ENCODE peak calls at places on chromosome 4, in four cellular contexts. B is transverse colon, D is NCI-H2171, I is AG04450. S is an unnamed sample.

GRCh38 chr4:125486354-125486753 is 171.6 kb downstream of the FAT4 start:
- DNase-seq in B (no peak), I (no peak), D (no peak), S (no peak)

GRCh38 chr4:82989567-82990429 is 20.8 kb downstream of the LIN54 start:
- DNase-seq in B (no peak), I (no peak), D (no peak), S (no peak)

GRCh38 chr4:2220016-2220620 is 21.8 kb downstream of the HAUS3 start:
- DNase-seq in D (peak), I (peak), B (peak), S (no peak)

GRCh38 chr4:185587444-185588161 is 52.3 kb upstream of the PDLIM3 start:
- DNase-seq in I (no peak), B (peak), D (no peak), S (no peak)

GRCh38 chr4:114015444-114015899 is 36.0 kb upstream of the ARSJ start:
- DNase-seq in B (no peak), D (no peak), I (peak), S (peak)

GRCh38 chr4:112881842-112882241 is 167.6 kb upstream of the ANK2 start:
- DNase-seq in D (peak), B (no peak), I (no peak), S (no peak)

GRCh38 chr4:988726-989721 is 2.2 kb downstream of the IDUA start:
- DNase-seq in D (peak), B (no peak), I (no peak), S (no peak)

GRCh38 chr4:113759696-113760093 is 1.8 kb downstream of the CAMK2D start:
- DNase-seq in I (no peak), D (no peak), B (no peak), S (no peak)

GRCh38 chr4:127618427-127618826 is 14.3 kb upstream of the INTU start:
- DNase-seq in B (no peak), D (no peak), I (no peak), S (no peak)

GRCh38 chr4:68368566-68369473 is 18.9 kb upstream of the YTHDC1 start:
- DNase-seq in B (no peak), I (no peak), D (no peak), S (no peak)

GRCh38 chr4:36128689-36129088 is 115.6 kb downstream of the ARAP2 start:
- DNase-seq in B (no peak), D (no peak), I (no peak), S (no peak)

GRCh38 chr4:133151301-133151680 is 2.2 kb downstream of the PCDH10 start:
- DNase-seq in D (no peak), B (no peak), I (no peak), S (no peak)

GRCh38 chr4:16916719-16917337 is 18.4 kb upstream of the LDB2 start:
- DNase-seq in D (no peak), I (no peak), B (peak), S (no peak)

GRCh38 chr4:48254381-48255072 is 15.1 kb downstream of the TEC start:
- DNase-seq in I (no peak), B (no peak), D (no peak), S (peak)

GRCh38 chr4:175499735-175500352 is 312.2 kb downstream of the GPM6A start:
- DNase-seq in B (no peak), D (no peak), I (no peak), S (no peak)

GRCh38 chr4:15894393-15894792 is 44.1 kb downstream of the FGFBP1 start:
- DNase-seq in B (no peak), D (no peak), I (no peak), S (no peak)

S was measured in retinal pigment epithelial cell.